ENCODE peak calls at places on chromosomes 6 and 20, in seven cellular contexts. S, V, Z, B, L, X and A are unnamed samples.

GRCh38 chr20:10263385-10264165 is 44.9 kb downstream of the SNAP25 start:
- DNase-seq in L (no peak), X (no peak), Z (no peak), B (no peak), S (no peak), V (no peak), A (no peak)

GRCh38 chr6:149157126-149157525 is 160.4 kb upstream of the TAB2 start:
- DNase-seq in B (no peak), L (no peak), V (no peak), X (no peak), Z (no peak), S (no peak), A (no peak)

GRCh38 chr20:50393242-50393641 is 116.9 kb upstream of the PTPN1 start:
- DNase-seq in V (no peak), X (no peak), Z (no peak), S (no peak), L (no peak), B (no peak), A (no peak)

GRCh38 chr6:162179196-162179951 is 548.2 kb downstream of the PRKN start:
- DNase-seq in L (no peak), S (no peak), V (no peak), B (no peak), X (no peak), Z (no peak), A (no peak)

GRCh38 chr6:158572653-158573541 is 13.0 kb downstream of the TMEM181 start:
- DNase-seq in X (no peak), S (no peak), V (no peak), B (no peak), Z (no peak), L (no peak), A (no peak)

GRCh38 chr6:54294965-54295532 is 13.2 kb upstream of the TINAG start:
- DNase-seq in B (no peak), S (no peak), X (no peak), Z (no peak), V (no peak), L (no peak), A (no peak)

GRCh38 chr6:90162648-90163409 is 133.8 kb downstream of the BACH2 start:
- DNase-seq in X (no peak), L (no peak), B (no peak), V (no peak), S (no peak), Z (no peak), A (no peak)

GRCh38 chr20:1951436-1952115 is 42.3 kb downstream of the PDYN start:
- DNase-seq in L (no peak), B (no peak), S (no peak), V (peak; percentile 10), Z (no peak), X (no peak), A (no peak)

GRCh38 chr6:37698264-37699137 is 818 bp upstream of the MDGA1 start:
- DNase-seq in Z (peak; percentile 33), L (no peak), V (no peak), S (peak; percentile 55), X (peak; percentile 32), B (peak; percentile 25), A (peak; percentile 43)

GRCh38 chr6:21665436-21666199 is 72.1 kb downstream of the SOX4 start:
- DNase-seq in L (no peak), Z (no peak), V (no peak), S (peak; percentile 12), B (no peak), X (no peak), A (no peak)

GRCh38 chr20:4813839-4814695 is 92.4 kb downstream of the PRND start:
- DNase-seq in S (no peak), X (no peak), L (no peak), B (no peak), V (peak; percentile 77), Z (no peak), A (no peak)

GRCh38 chr20:11895832-11896484 is 21.7 kb upstream of the BTBD3 start:
- DNase-seq in B (no peak), V (no peak), X (no peak), L (no peak), Z (no peak), S (no peak), A (no peak)

GRCh38 chr20:41087777-41088176 is 49.6 kb upstream of the PLCG1 start:
- DNase-seq in L (no peak), X (no peak), V (no peak), S (no peak), B (no peak), Z (no peak), A (no peak)

GRCh38 chr20:44411020-44411756 is 55.7 kb downstream of the HNF4A start:
- DNase-seq in X (no peak), L (no peak), V (no peak), S (no peak), Z (no peak), B (no peak), A (no peak)

GRCh38 chr6:106509420-106510089 is 119.7 kb downstream of the RTN4IP1 start:
- DNase-seq in B (no peak), L (no peak), Z (no peak), V (peak; percentile 73), S (no peak), X (no peak), A (no peak)

DNA sequence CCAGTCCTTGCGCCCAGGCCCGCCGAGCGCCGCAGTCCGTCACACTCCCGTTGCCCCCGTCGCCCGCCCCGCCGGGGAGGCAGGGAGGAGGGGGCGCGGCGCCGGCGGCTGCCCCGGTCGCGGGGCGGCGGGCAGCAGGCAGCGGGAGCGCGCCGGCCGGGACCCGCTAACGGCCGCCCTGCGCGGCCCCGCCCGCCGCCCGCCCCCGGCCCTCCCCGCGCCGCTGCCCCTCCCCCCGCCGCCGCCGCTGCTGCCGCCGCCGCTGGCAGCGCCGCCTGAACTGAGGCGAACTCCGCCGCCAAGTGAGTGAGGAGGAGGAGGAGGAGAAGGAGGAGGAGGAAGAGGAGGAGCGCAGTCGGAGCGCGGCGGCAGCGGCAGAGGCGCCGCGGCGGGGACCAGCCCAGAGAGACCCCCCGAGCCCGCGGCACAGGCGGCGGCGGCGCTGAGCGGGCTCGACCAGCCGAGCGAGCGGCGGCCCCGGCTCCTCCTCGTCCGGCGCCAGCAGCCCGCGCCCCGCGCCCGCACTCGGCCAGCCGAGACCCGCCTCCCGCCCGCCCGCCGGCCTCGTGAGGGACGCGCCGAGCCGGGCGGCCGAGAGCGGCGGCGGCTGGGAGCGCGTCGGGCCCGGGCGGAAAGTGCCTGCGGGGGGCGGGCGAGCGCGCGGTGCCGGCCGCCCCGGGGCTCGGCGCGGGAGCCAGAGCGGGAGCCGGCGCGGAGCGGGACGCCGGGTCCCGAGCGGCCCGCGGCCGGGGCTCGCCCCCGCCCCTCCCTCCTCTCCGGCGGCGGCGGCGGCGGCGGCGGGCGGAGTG is at the start of gene QKI:
- DNase-seq in Z (peak; percentile 84), L (no peak), V (peak; percentile 82), S (peak; percentile 57), X (peak; percentile 34), B (peak; percentile 77), A (peak; percentile 23)
- TF ChIP-seq CTCF in Z (no peak), L (no peak), V (no peak), S (no peak), X (no peak), B (no peak), A (no peak)

GRCh38 chr6:25042984-25043725 is 107.4 kb upstream of the RIPOR2 start:
- DNase-seq in Z (no peak), X (no peak), L (no peak), B (no peak), V (no peak), S (no peak), A (no peak)

GRCh38 chr6:25038300-25038699 is 102.5 kb upstream of the RIPOR2 start:
- DNase-seq in L (no peak), X (no peak), V (no peak), Z (no peak), S (no peak), B (no peak), A (no peak)

GRCh38 chr6:25038992-25039391 is 103.2 kb upstream of the RIPOR2 start:
- DNase-seq in L (no peak), V (no peak), X (no peak), S (no peak), B (no peak), Z (no peak), A (no peak)

GRCh38 chr6:25041676-25042598 is 106.2 kb upstream of the RIPOR2 start:
- DNase-seq in Z (no peak), B (no peak), V (no peak), S (no peak), L (no peak), X (no peak), A (no peak)

GRCh38 chr6:25042599-25042936 is 106.8 kb upstream of the RIPOR2 start:
- DNase-seq in X (no peak), Z (no peak), S (no peak), V (no peak), L (no peak), B (no peak), A (no peak)
- TF ChIP-seq CTCF in X (no peak), Z (no peak), S (no peak), V (no peak), L (no peak), B (peak; percentile 12), A (no peak)

DNA sequence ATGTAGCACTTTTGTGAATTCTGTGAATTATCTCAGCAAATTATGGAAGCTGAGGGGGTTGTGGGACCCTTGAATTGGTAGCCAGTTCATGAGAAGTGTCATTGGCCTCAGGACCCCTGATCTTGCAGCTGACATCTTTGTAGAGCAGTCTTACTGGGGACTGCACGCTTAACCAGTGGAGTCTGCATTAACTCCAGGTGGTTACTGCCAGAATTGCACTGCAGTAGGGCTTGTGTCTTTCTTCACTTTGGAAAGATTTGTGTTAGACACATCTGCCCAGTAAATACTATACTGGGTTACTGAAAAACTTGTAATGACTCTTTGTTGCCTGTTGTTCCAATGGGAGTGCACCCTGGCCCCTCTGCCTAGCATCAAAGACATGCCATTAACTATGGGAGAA is 21.2 kb upstream of the CDKN1A start:
- DNase-seq in B (no peak), V (no peak), Z (no peak), X (no peak), S (no peak), L (no peak), A (no peak)
- TF ChIP-seq CTCF in B (no peak), V (no peak), Z (no peak), X (no peak), S (no peak), L (no peak), A (no peak)

GRCh38 chr6:78861509-78861908 is 5.8 kb upstream of the IRAK1BP1 start:
- DNase-seq in B (peak; percentile 8), X (no peak), L (no peak), Z (no peak), V (no peak), S (no peak), A (no peak)
- TF ChIP-seq CTCF in B (peak; percentile 37), X (no peak), L (no peak), Z (no peak), V (no peak), S (no peak), A (peak; percentile 21)

DNA sequence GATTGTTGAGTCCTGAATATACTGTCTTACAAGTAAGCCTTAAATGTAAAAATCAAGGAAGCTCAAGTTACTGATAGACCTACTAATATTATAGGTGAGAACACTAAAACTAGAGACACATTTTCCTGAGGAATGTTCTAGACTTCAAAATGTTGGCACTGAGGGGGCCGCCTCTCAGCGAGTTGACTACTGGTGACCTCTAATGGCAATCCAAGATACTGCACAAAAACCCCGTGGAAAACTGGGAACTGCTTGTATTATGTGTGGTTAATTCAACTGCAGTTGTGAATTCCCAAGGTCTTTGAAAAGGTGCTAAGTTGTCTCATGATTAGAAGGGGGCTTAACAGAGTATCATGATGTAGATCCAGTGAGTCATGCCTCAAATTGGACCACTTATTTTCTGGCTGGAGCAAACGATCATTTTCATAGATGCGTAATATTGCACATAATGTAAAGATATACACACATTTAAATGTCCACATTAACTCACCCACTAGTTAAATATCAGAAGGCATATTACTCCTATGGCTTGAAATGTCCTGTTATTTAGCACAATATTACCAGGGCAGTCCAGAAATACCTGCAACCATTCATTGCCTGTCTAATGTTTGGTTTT is 336.2 kb downstream of the FOXA2 start:
- DNase-seq in X (peak; percentile 33), L (no peak), V (no peak), B (peak; percentile 16), S (peak; percentile 32), Z (no peak), A (no peak)
- TF ChIP-seq CTCF in X (peak; percentile 79), L (peak; percentile 29), V (peak; percentile 9), B (peak; percentile 66), S (peak; percentile 61), Z (peak; percentile 21), A (peak; percentile 32)